ENCODE peak calls at places on chromosomes 5 and 9, in five cellular contexts. R, B, Z, J and L are unnamed samples.

GRCh38 chr5:35971186-35971877 is 19.9 kb downstream of the UGT3A1 start:
- DNase-seq in R (no peak), B (no peak), Z (no peak), J (no peak), L (no peak)

GRCh38 chr9:16335788-16336580 is 534.5 kb downstream of the BNC2 start:
- DNase-seq in R (peak), B (peak), Z (no peak), J (peak), L (peak)

GRCh38 chr5:102223542-102224444 is 72.3 kb downstream of the SLCO4C1 start:
- DNase-seq in R (no peak), B (peak), Z (no peak), J (no peak), L (peak)

GRCh38 chr5:1963358-1963757 is 80.6 kb upstream of the IRX4 start:
- DNase-seq in R (no peak), B (no peak), Z (no peak), J (no peak), L (no peak)

GRCh38 chr5:166708271-166708670 is 1583.2 kb upstream of the WWC1 start:
- DNase-seq in R (no peak), B (no peak), Z (no peak), J (no peak), L (no peak)

GRCh38 chr9:115628426-115628825 is 510.5 kb upstream of the TNC start:
- DNase-seq in R (no peak), B (no peak), Z (no peak), J (no peak), L (no peak)

GRCh38 chr9:9395539-9395938 is 1217.3 kb downstream of the PTPRD start:
- DNase-seq in R (no peak), B (no peak), Z (no peak), J (no peak), L (no peak)

GRCh38 chr9:33129886-33130284 is 37.3 kb downstream of the B4GALT1 start:
- DNase-seq in R (no peak), B (no peak), Z (no peak), J (no peak), L (no peak)

GRCh38 chr9:132768932-132769894 is 98.9 kb downstream of the GTF3C4 start:
- DNase-seq in R (no peak), B (peak), Z (peak), J (peak), L (peak)
- TF ChIP-seq CTCF in R (peak), B (peak), Z (no peak), J (no peak), L (peak)

DNA sequence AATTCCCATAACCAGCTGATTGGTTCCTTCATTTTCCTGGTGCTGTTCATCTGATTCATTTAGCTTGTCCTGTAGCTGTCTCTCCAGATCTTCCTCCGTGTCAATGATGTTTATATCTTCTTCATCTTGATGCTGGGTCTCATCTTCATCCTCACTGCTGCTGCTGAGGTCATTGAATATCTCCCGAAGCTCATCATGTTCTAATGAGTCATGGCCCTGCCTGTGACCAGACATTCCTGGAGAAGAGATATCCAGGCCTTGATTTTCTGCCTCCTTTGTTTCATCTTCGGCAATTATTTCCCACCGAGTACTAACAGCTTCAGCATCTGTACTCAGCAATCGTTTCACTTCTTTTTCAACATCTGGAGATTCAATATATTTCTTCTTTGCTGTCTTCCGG is 1.4 kb downstream of the TAF7 start:
- DNase-seq in R (no peak), B (no peak), Z (no peak), J (no peak), L (no peak)
- H3K4me3 ChIP-seq in R (no peak), B (peak), Z (peak), J (no peak), L (peak)

GRCh38 chr5:59368951-59369350 is 524.6 kb downstream of the PDE4D start:
- DNase-seq in R (no peak), B (no peak), Z (no peak), J (no peak), L (no peak)

GRCh38 chr5:59371525-59372138 is 521.9 kb downstream of the PDE4D start:
- DNase-seq in R (no peak), B (no peak), Z (no peak), J (no peak), L (no peak)

GRCh38 chr5:59366784-59367183 is 526.7 kb downstream of the PDE4D start:
- DNase-seq in R (no peak), B (no peak), Z (no peak), J (no peak), L (no peak)

DNA sequence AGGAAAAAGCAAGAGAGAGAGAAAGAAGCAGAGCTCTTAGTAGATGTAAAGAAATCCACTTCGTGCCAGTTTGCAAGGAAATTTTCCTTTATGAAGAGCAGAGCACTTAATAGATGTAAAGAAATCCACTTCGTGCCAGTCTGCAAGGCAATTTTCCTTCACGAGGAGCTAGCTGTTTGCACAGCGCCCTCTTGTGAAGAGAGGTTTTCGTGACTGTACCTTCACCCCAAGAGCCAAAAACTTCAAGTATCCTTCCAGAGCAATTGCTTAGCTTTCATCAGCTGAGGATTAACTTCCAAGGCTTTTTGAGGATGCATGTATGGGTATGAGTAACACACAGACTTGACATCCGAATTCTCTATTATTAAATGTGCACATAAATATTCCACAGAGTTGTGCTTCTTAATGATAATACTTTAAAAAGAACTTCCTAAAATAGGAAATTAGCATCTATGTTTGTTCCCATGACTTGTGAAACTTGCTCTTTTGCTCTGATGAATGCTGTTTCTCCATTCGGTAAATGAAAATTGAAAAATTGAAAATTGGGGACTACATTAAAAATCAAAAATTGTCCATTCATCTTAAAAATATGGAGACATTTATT is 525.6 kb downstream of the PDE4D start:
- DNase-seq in R (peak), B (peak), Z (peak), J (peak), L (peak)
- TF ChIP-seq CTCF in R (peak), B (peak), Z (no peak), J (peak), L (peak)

DNA sequence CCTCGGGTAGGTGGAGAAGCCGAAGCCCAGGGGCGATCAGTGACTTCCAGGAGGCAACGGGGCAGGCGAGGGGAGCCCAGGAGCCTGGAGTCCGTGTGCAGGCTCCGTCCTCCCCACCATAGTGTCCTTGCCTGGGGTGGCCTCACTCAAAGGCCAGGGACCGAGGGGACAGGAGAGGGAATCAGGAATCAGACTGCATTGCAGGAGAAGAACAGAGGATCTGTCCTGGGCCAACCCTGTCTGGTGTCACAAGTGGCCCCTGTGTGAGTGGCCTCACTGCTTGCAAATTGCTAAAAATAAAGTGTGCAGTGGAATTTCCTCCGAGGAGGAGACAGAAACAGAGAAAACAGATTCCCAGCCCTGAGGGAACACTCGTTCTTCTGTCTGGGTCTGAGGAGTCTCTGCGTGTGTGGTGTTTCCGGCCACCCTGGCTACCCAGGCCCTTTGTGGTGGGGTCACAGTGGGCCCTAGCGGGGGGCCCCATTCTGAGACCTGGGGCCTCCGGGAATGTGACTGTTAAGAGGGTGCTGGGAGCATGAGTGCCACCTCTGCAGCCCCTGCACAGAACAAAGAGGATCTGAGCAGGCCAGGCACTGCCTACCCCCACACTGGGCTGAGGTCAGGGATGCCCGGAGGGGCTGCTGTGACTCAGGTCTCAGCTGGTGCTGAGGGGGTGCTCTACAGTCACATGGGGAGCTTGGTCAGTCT is 7.5 kb downstream of the TRAF1 start:
- DNase-seq in R (no peak), B (no peak), Z (no peak), J (peak), L (no peak)
- H3K4me3 ChIP-seq in R (no peak), B (no peak), Z (no peak), J (no peak), L (no peak)

DNA sequence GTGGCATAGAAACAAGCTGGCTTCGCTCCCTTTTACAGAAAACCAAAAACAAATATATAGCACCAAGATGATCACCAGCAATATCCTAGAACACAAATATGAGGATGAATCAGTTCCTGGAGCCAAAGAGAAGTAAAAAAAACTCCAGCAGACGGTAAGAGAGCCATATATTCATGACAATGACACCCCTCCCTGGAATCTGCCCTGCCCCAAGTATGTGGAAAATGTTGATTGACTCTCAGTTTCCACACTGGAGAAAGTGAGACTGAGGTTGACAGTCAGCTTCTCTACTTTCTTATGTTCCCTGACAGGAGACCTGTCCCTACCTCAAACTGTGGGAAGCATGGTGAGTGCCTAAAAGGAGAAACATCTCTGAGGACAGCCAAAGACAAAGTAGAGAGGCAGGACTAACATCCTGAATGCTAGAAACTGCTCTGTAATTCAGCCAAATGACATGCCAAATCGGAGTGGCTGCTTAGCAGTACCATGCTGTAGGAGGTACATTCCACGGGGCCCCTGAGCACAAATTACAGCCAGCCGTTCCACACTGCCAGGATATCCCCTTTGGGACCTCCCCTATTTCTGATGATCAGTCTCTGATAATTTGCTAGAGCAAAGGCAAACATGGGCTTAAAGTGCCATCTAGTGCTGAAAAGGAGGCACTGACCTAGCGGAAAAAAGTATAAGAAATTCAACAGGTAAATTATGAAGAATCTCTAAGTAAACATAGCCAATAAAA is 424.0 kb upstream of the RGMB start:
- DNase-seq in R (peak), B (peak), Z (no peak), J (no peak), L (peak)
- TF ChIP-seq CTCF in R (peak), B (peak), Z (no peak), J (no peak), L (peak)

GRCh38 chr5:170278611-170279500 is 18.7 kb downstream of the LCP2 start:
- DNase-seq in R (no peak), B (peak), Z (peak), J (peak), L (no peak)
- H3K4me3 ChIP-seq in R (no peak), B (no peak), Z (peak), J (no peak), L (no peak)

GRCh38 chr5:179553006-179553405 is 2.7 kb downstream of the RUFY1 start:
- DNase-seq in R (no peak), B (no peak), Z (no peak), J (no peak), L (no peak)

GRCh38 chr5:179554981-179555380 is 4.6 kb downstream of the RUFY1 start:
- DNase-seq in R (no peak), B (no peak), Z (no peak), J (no peak), L (no peak)

GRCh38 chr5:179550511-179551342 is at the start of gene RUFY1:
- DNase-seq in R (no peak), B (peak), Z (peak), J (peak), L (peak)

GRCh38 chr5:179553875-179554274 is 3.5 kb downstream of the RUFY1 start:
- DNase-seq in R (peak), B (peak), Z (no peak), J (no peak), L (peak)

GRCh38 chr5:179549973-179550510 is 312 bp upstream of the RUFY1 start:
- DNase-seq in R (no peak), B (no peak), Z (no peak), J (peak), L (no peak)
- TF ChIP-seq CTCF in R (no peak), B (no peak), Z (no peak), J (no peak), L (no peak)

GRCh38 chr5:38557309-38557710 is 864 bp upstream of the LIFR start:
- DNase-seq in R (no peak), B (no peak), Z (peak), J (no peak), L (no peak)

GRCh38 chr5:38556115-38556598 is 289 bp downstream of the LIFR start:
- DNase-seq in R (no peak), B (no peak), Z (no peak), J (peak), L (no peak)

GRCh38 chr5:38559427-38559826 is 3.0 kb upstream of the LIFR start:
- DNase-seq in R (no peak), B (no peak), Z (no peak), J (no peak), L (no peak)

GRCh38 chr5:38556599-38557308 is at the start of gene LIFR:
- DNase-seq in R (no peak), B (peak), Z (peak), J (peak), L (peak)

GRCh38 chr5:38557792-38558191 is 1.3 kb upstream of the LIFR start:
- DNase-seq in R (no peak), B (no peak), Z (no peak), J (no peak), L (no peak)
- H3K4me3 ChIP-seq in R (peak), B (peak), Z (peak), J (peak), L (peak)

DNA sequence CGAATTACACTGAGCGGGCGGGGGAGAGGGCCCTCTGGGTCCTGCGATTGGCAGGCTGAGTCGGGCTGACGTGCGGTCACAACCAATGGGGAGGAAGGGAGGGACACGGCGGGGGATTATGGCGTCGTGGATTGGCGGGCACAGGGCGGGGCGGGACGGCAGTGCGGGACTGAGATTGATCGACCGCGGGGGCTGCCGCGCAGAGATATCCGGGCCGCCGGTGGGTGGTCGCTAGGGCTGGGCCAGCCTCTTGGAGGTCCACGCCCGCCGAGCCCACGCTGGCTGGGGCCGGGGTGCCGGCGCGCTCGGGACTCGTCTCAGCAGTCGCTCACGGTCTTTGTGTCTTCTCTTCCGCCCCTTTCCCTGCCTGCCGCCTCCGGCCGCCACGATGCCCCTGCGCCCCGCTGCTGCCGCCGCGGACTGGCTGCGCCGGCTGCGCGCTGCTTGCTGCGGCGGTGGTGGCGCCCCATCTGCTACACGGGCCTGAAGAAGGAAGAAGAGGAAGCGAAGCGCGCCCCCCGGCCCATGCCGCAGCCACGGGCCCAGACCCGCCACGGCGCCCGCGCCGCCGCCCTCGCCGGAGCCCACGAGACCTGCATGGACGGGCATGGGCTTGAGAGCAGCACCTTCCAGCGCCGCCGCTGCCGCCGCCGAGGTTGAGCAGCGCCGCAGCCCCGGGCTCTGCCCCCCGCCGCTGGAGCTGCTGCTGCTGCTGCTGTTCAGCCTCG is at the start of gene RGMB:
- DNase-seq in R (peak), B (peak), Z (peak), J (peak), L (peak)
- TF ChIP-seq CTCF in R (no peak), B (no peak), Z (no peak), J (peak), L (no peak)